ENCODE peak calls at places on chromosomes 1 and 21, in nine cellular contexts. B is fibroblast of mammary gland; R is hippocampal formation; X is stimulated activated CD8-positive, alpha-beta memory T cell treated with anti-CD3 and anti-CD28 coated beads, Interleukin-15, amount 100 ng/mL, for 4 hours; U is neural crest cell; H is K562; V is GM04503; P is PC-3; A is Kasumi-1. O is an unnamed sample.

GRCh38 chr1:206524739-206525364 is 17.5 kb downstream of the RASSF5 start:
- DNase-seq in B (no peak), P (peak; percentile 68), A (no peak), V (no peak), U (no peak), X (no peak), R (no peak), H (no peak), O (no peak)

GRCh38 chr1:23403038-23403336 is 21.6 kb downstream of the TCEA3 start:
- DNase-seq in R (no peak), H (peak; percentile 52), B (peak; percentile 70), X (no peak), U (no peak), P (peak; percentile 81), A (peak; percentile 20), V (no peak), O (no peak)

GRCh38 chr1:116556289-116557006 is 14.4 kb downstream of the CD58 start:
- DNase-seq in R (no peak), X (peak; percentile 66), V (no peak), H (peak; percentile 75), A (no peak), U (no peak), B (peak; percentile 99), P (peak; percentile 98), O (peak; percentile 57)

GRCh38 chr1:163013826-163014600 is 55.1 kb upstream of the RGS4 start:
- DNase-seq in A (no peak), B (no peak), U (no peak), H (no peak), X (no peak), P (no peak), V (no peak), R (no peak), O (no peak)

GRCh38 chr1:70528591-70529333 is 117.7 kb downstream of the CTH start:
- DNase-seq in A (peak; percentile 51), U (peak; percentile 35), P (peak; percentile 56), B (peak; percentile 42), X (no peak), R (peak; percentile 7), H (peak; percentile 62), V (peak; percentile 6), O (no peak)

GRCh38 chr1:21313146-21313885 is 23.1 kb upstream of the ECE1 start:
- DNase-seq in B (peak; percentile 84), R (no peak), U (no peak), X (no peak), V (no peak), H (no peak), A (no peak), P (no peak), O (no peak)

GRCh38 chr21:38879912-38880577 is 74.3 kb downstream of the ETS2 start:
- DNase-seq in X (no peak), V (no peak), R (no peak), P (no peak), A (no peak), U (no peak), H (no peak), B (no peak), O (no peak)

GRCh38 chr1:233543338-233544255 is 70.3 kb upstream of the KCNK1 start:
- DNase-seq in P (peak; percentile 98), U (no peak), X (no peak), A (no peak), R (no peak), V (peak; percentile 74), H (peak; percentile 71), B (peak; percentile 98), O (no peak)

GRCh38 chr1:37056201-37056764 is 22.0 kb upstream of the GRIK3 start:
- DNase-seq in B (no peak), U (no peak), A (no peak), R (no peak), V (no peak), X (no peak), H (no peak), P (no peak), O (no peak)

GRCh38 chr1:154453577-154454352 is 48.3 kb upstream of the TDRD10 start:
- DNase-seq in X (no peak), R (no peak), A (peak; percentile 41), P (peak; percentile 31), H (no peak), V (peak; percentile 58), U (no peak), B (peak; percentile 80), O (no peak)

GRCh38 chr1:31694069-31694909 is 9.5 kb downstream of the COL16A1 start:
- DNase-seq in R (no peak), H (no peak), V (no peak), X (no peak), A (no peak), U (no peak), P (no peak), B (no peak), O (no peak)

GRCh38 chr1:101520302-101520701 is 283.5 kb downstream of the S1PR1 start:
- DNase-seq in R (no peak), V (peak; percentile 3), A (peak; percentile 74), B (peak; percentile 48), H (peak; percentile 10), U (peak; percentile 33), X (no peak), P (peak; percentile 67), O (no peak)

GRCh38 chr1:212973426-212973825 is 23.1 kb downstream of the VASH2 start:
- DNase-seq in P (no peak), V (no peak), X (no peak), R (no peak), B (no peak), A (no peak), U (no peak), H (no peak), O (no peak)

O was measured in left ventricle myocardium inferior.